ENCODE peak calls at places on chromosome 16, in six cellular contexts. One of them, this sample, is unnamed.

GRCh38 chr16:54361246-54361645 is 74.7 kb upstream of the IRX3 start:
- DNase-seq in tibial nerve: no peak
- DNase-seq in Peyer's patch: no peak
- DNase-seq in esophagus squamous epithelium: no peak
- DNase-seq in body of pancreas: no peak
- DNase-seq in ovary: no peak
- DNase-seq in this sample: no peak

GRCh38 chr16:23478566-23478965 is 25.6 kb upstream of the COG7 start:
- DNase-seq in tibial nerve: no peak
- DNase-seq in Peyer's patch: no peak
- DNase-seq in esophagus squamous epithelium: no peak
- DNase-seq in body of pancreas: no peak
- DNase-seq in ovary: no peak
- DNase-seq in this sample: no peak

GRCh38 chr16:15747937-15748336 is 97.9 kb downstream of the NDE1 start:
- DNase-seq in tibial nerve: no peak
- DNase-seq in Peyer's patch: no peak
- DNase-seq in esophagus squamous epithelium: no peak
- DNase-seq in body of pancreas: no peak
- DNase-seq in ovary: no peak
- DNase-seq in this sample: no peak

GRCh38 chr16:58756650-58757332 is 22.7 kb upstream of the GOT2 start:
- DNase-seq in tibial nerve: no peak
- DNase-seq in Peyer's patch: no peak
- DNase-seq in esophagus squamous epithelium: no peak
- DNase-seq in body of pancreas: no peak
- DNase-seq in ovary: no peak
- DNase-seq in this sample: no peak

GRCh38 chr16:64830653-64831052 is 291.2 kb downstream of the CDH11 start:
- DNase-seq in tibial nerve: no peak
- DNase-seq in Peyer's patch: no peak
- DNase-seq in esophagus squamous epithelium: no peak
- DNase-seq in body of pancreas: no peak
- DNase-seq in ovary: no peak
- DNase-seq in this sample: no peak

GRCh38 chr16:59170065-59170712 is 436.1 kb upstream of the GOT2 start:
- DNase-seq in tibial nerve: no peak
- DNase-seq in Peyer's patch: no peak
- DNase-seq in esophagus squamous epithelium: no peak
- DNase-seq in body of pancreas: no peak
- DNase-seq in ovary: no peak
- DNase-seq in this sample: no peak

GRCh38 chr16:20898938-20899502 is 1.1 kb downstream of the DCUN1D3 start:
- DNase-seq in tibial nerve: no peak
- DNase-seq in Peyer's patch: no peak
- DNase-seq in esophagus squamous epithelium: no peak
- DNase-seq in body of pancreas: no peak
- DNase-seq in ovary: no peak
- DNase-seq in this sample: no peak

GRCh38 chr16:70441406-70441990 is 2.6 kb upstream of the ST3GAL2 start:
- DNase-seq in tibial nerve: no peak
- DNase-seq in Peyer's patch: no peak
- DNase-seq in esophagus squamous epithelium: no peak
- DNase-seq in body of pancreas: no peak
- DNase-seq in ovary: no peak
- DNase-seq in this sample: no peak

GRCh38 chr16:49282690-49283375 is 1.2 kb upstream of the CBLN1 start:
- DNase-seq in tibial nerve: no peak
- DNase-seq in Peyer's patch: no peak
- DNase-seq in esophagus squamous epithelium: no peak
- DNase-seq in body of pancreas: peak
- DNase-seq in ovary: no peak
- DNase-seq in this sample: no peak

GRCh38 chr16:66427871-66428681 is 981 bp downstream of the BEAN1 start:
- DNase-seq in tibial nerve: no peak
- DNase-seq in Peyer's patch: no peak
- DNase-seq in esophagus squamous epithelium: no peak
- DNase-seq in body of pancreas: no peak
- DNase-seq in ovary: no peak
- DNase-seq in this sample: no peak

GRCh38 chr16:29804455-29805231 is 1.7 kb upstream of the MAZ start:
- DNase-seq in tibial nerve: peak
- DNase-seq in Peyer's patch: no peak
- DNase-seq in esophagus squamous epithelium: no peak
- DNase-seq in body of pancreas: peak
- DNase-seq in ovary: peak
- DNase-seq in this sample: peak

GRCh38 chr16:29192329-29193247 is 207.7 kb downstream of the LAT start:
- DNase-seq in tibial nerve: no peak
- DNase-seq in Peyer's patch: peak
- DNase-seq in esophagus squamous epithelium: no peak
- DNase-seq in body of pancreas: no peak
- DNase-seq in ovary: peak
- DNase-seq in this sample: peak

GRCh38 chr16:9159839-9160550 is 68.6 kb downstream of the HAPSTR1 start:
- DNase-seq in tibial nerve: peak
- DNase-seq in Peyer's patch: peak
- DNase-seq in esophagus squamous epithelium: no peak
- DNase-seq in body of pancreas: peak
- DNase-seq in ovary: peak
- DNase-seq in this sample: no peak

GRCh38 chr16:69466547-69466946 is 42.1 kb downstream of the CYB5B start:
- DNase-seq in tibial nerve: no peak
- DNase-seq in Peyer's patch: no peak
- DNase-seq in esophagus squamous epithelium: no peak
- DNase-seq in body of pancreas: no peak
- DNase-seq in ovary: no peak
- DNase-seq in this sample: no peak

GRCh38 chr16:85286066-85286712 is 173.9 kb upstream of the CIBAR2 start:
- DNase-seq in tibial nerve: peak
- DNase-seq in Peyer's patch: no peak
- DNase-seq in esophagus squamous epithelium: no peak
- DNase-seq in body of pancreas: peak
- DNase-seq in ovary: no peak
- DNase-seq in this sample: no peak

GRCh38 chr16:85285681-85286065 is 173.4 kb upstream of the CIBAR2 start:
- DNase-seq in tibial nerve: no peak
- DNase-seq in Peyer's patch: no peak
- DNase-seq in esophagus squamous epithelium: no peak
- DNase-seq in body of pancreas: no peak
- DNase-seq in ovary: no peak
- DNase-seq in this sample: no peak

GRCh38 chr16:85288341-85288868 is 176.1 kb upstream of the CIBAR2 start:
- DNase-seq in tibial nerve: no peak
- DNase-seq in Peyer's patch: no peak
- DNase-seq in esophagus squamous epithelium: no peak
- DNase-seq in body of pancreas: no peak
- DNase-seq in ovary: no peak
- DNase-seq in this sample: no peak

GRCh38 chr16:85288869-85289660 is 176.8 kb upstream of the CIBAR2 start:
- DNase-seq in tibial nerve: no peak
- DNase-seq in Peyer's patch: no peak
- DNase-seq in esophagus squamous epithelium: no peak
- DNase-seq in body of pancreas: no peak
- DNase-seq in ovary: no peak
- DNase-seq in this sample: no peak

GRCh38 chr16:85286970-85287814 is 174.9 kb upstream of the CIBAR2 start:
- DNase-seq in tibial nerve: no peak
- DNase-seq in Peyer's patch: no peak
- DNase-seq in esophagus squamous epithelium: no peak
- DNase-seq in body of pancreas: no peak
- DNase-seq in ovary: no peak
- DNase-seq in this sample: peak
- H3K27ac ChIP-seq in tibial nerve: peak
- H3K27ac ChIP-seq in Peyer's patch: no peak
- H3K27ac ChIP-seq in esophagus squamous epithelium: no peak
- H3K27ac ChIP-seq in body of pancreas: no peak
- H3K27ac ChIP-seq in ovary: no peak
- H3K27ac ChIP-seq in this sample: peak

GRCh38 chr16:1781758-1782407 is 488 bp downstream of the SPSB3 start:
- DNase-seq in tibial nerve: no peak
- DNase-seq in Peyer's patch: no peak
- DNase-seq in esophagus squamous epithelium: no peak
- DNase-seq in body of pancreas: peak
- DNase-seq in ovary: peak
- DNase-seq in this sample: peak

GRCh38 chr16:1780677-1781072 is 1.7 kb downstream of the SPSB3 start:
- DNase-seq in tibial nerve: no peak
- DNase-seq in Peyer's patch: no peak
- DNase-seq in esophagus squamous epithelium: no peak
- DNase-seq in body of pancreas: peak
- DNase-seq in ovary: no peak
- DNase-seq in this sample: peak

GRCh38 chr16:1781254-1781653 is 1.1 kb downstream of the SPSB3 start:
- DNase-seq in tibial nerve: no peak
- DNase-seq in Peyer's patch: no peak
- DNase-seq in esophagus squamous epithelium: no peak
- DNase-seq in body of pancreas: peak
- DNase-seq in ovary: peak
- DNase-seq in this sample: no peak

GRCh38 chr16:1784977-1785845 is 2.5 kb downstream of the NUBP2 start:
- DNase-seq in tibial nerve: no peak
- DNase-seq in Peyer's patch: no peak
- DNase-seq in esophagus squamous epithelium: no peak
- DNase-seq in body of pancreas: peak
- DNase-seq in ovary: peak
- DNase-seq in this sample: peak

DNA sequence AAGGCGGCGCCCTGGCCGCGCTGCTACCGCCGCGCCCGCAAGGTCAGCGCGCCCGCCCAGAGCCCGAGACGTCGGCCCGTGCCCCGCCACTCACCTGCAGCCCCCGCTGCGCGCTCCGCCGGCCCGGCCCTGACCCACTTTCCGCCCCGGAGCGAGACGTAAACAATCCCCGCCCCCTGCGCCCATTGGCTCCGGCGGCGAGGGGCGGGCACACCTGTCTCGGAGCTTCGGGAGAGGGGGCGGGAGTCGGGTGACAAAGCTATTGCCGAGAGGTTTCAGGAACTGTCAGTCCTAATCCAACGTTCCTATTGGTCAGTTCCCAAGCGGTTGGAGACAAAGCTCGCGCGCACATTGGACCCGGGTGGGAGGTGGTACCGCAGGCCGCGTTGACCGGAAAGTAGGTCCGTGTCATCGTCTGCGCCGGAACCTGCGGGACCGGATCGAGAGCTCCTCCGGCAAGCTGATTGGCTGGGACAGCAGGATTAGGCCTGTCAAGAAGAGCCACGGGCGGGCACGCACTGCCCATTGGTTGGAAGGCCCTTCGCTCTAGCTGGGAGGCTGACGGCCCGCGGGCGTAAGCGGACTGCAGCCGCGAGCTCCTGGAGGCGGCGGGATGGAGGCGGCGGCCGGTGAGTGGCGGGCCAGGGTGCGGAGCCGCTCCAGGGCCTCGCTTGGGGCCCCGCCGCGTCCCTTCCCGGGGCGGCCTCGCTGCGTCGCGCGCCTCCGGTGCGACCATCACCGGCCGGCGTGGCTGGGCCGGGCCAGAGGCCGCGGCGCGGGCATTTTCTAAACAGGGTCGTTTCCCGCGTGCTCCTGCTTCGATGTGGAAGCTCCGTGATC is at the start of the genes NUBP2 and SPSB3:
- DNase-seq in tibial nerve: peak
- DNase-seq in Peyer's patch: peak
- DNase-seq in esophagus squamous epithelium: peak
- DNase-seq in body of pancreas: peak
- DNase-seq in ovary: peak
- DNase-seq in this sample: peak
- TF ChIP-seq POLR2A in tibial nerve: peak
- TF ChIP-seq POLR2A in Peyer's patch: no peak
- TF ChIP-seq POLR2A in esophagus squamous epithelium: peak
- TF ChIP-seq POLR2A in body of pancreas: peak
- TF ChIP-seq POLR2A in ovary: peak
- TF ChIP-seq POLR2A in this sample: peak

DNA sequence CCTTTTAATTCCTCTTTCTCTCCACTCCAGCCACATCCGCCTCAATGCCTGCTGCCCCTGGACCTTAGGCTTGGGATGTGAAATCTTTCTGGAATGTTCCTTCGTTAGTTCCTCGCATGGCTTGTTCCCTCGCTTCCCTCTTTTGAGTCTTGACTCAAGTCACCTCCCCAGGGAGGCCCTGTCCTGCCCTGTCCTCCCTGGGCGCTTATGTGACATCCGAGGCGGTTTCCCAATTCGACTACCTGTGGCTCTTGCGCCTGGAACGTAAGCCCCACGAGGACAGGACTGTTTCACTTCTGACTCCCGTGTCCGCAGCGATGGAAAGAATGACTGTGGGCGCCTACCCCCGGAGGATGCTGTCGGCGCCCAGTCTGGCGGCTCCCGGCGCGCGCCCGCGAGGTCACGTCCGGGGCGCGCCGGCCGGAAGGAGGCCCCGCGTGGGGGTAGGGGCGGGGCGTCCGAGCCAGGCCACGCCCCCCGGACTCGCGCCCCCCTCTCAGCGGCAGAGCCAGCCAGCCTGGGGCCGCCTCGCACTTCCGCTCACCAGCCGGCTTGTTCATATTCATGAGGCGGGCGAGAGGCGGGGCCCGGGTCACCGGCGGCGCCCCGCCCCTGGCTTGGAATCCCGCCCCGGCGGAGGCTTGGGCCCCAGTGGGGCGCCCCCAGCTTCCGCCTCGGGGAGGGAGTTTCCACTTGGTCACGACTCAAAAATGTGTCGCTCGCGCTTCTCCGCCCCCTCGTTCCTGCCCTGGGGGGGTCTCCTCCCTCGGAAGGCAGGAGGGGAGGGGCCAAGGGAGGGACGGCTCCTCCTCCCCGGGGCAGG is 8.4 kb upstream of the GLIS2 start:
- DNase-seq in tibial nerve: peak
- DNase-seq in Peyer's patch: peak
- DNase-seq in esophagus squamous epithelium: peak
- DNase-seq in body of pancreas: peak
- DNase-seq in ovary: peak
- DNase-seq in this sample: peak
- TF ChIP-seq CTCF in tibial nerve: no peak
- TF ChIP-seq CTCF in Peyer's patch: no peak
- TF ChIP-seq CTCF in esophagus squamous epithelium: no peak
- TF ChIP-seq CTCF in body of pancreas: no peak
- TF ChIP-seq CTCF in ovary: no peak
- TF ChIP-seq CTCF in this sample: peak

GRCh38 chr16:3690470-3690918 is 26.8 kb downstream of the TRAP1 start:
- DNase-seq in tibial nerve: peak
- DNase-seq in Peyer's patch: peak
- DNase-seq in esophagus squamous epithelium: peak
- DNase-seq in body of pancreas: peak
- DNase-seq in ovary: peak
- DNase-seq in this sample: peak

GRCh38 chr16:3687792-3688191 is 29.5 kb downstream of the TRAP1 start:
- DNase-seq in tibial nerve: no peak
- DNase-seq in Peyer's patch: no peak
- DNase-seq in esophagus squamous epithelium: no peak
- DNase-seq in body of pancreas: no peak
- DNase-seq in ovary: no peak
- DNase-seq in this sample: peak

GRCh38 chr16:3691778-3692177 is 25.5 kb downstream of the TRAP1 start:
- DNase-seq in tibial nerve: no peak
- DNase-seq in Peyer's patch: no peak
- DNase-seq in esophagus squamous epithelium: no peak
- DNase-seq in body of pancreas: no peak
- DNase-seq in ovary: no peak
- DNase-seq in this sample: no peak

GRCh38 chr16:3689731-3690130 is 27.6 kb downstream of the TRAP1 start:
- DNase-seq in tibial nerve: no peak
- DNase-seq in Peyer's patch: no peak
- DNase-seq in esophagus squamous epithelium: no peak
- DNase-seq in body of pancreas: no peak
- DNase-seq in ovary: no peak
- DNase-seq in this sample: no peak

GRCh38 chr16:3690991-3691720 is 26.2 kb downstream of the TRAP1 start:
- DNase-seq in tibial nerve: peak
- DNase-seq in Peyer's patch: no peak
- DNase-seq in esophagus squamous epithelium: no peak
- DNase-seq in body of pancreas: no peak
- DNase-seq in ovary: no peak
- DNase-seq in this sample: no peak
- H3K27ac ChIP-seq in tibial nerve: peak
- H3K27ac ChIP-seq in Peyer's patch: no peak
- H3K27ac ChIP-seq in esophagus squamous epithelium: peak
- H3K27ac ChIP-seq in body of pancreas: peak
- H3K27ac ChIP-seq in ovary: no peak
- H3K27ac ChIP-seq in this sample: no peak

This sample was measured in heart left ventricle.